ENCODE peak calls at places on chromosomes 16 and 17, in seven cellular contexts. Z is stomach, E is Peyer's patch, V is sigmoid colon, Y is breast epithelium, K is ovary, J is heart left ventricle. N is an unnamed sample.

GRCh38 chr16:57538235-57538711 is 1.9 kb upstream of the CCDC102A start:
- DNase-seq in J (no peak), V (no peak), Z (peak; percentile 23), E (no peak), Y (peak; percentile 15), K (no peak), N (peak; percentile 77)

GRCh38 chr17:897970-898619 is 81.5 kb downstream of the NXN start:
- DNase-seq in K (no peak), Y (no peak), V (no peak), Z (no peak), J (no peak), E (no peak), N (no peak)

GRCh38 chr17:7888184-7888920 is at the start of gene CHD3:
- DNase-seq in Z (peak; percentile 61), V (no peak), Y (peak; percentile 82), J (no peak), K (no peak), E (no peak), N (no peak)

GRCh38 chr16:47904691-47905090 is 251.1 kb downstream of the ABCC12 start:
- DNase-seq in J (no peak), E (no peak), K (no peak), Z (no peak), Y (no peak), V (no peak), N (no peak)

GRCh38 chr17:34578656-34579016 is 746 bp upstream of the TMEM132E start:
- DNase-seq in J (no peak), Z (no peak), Y (no peak), E (peak; percentile 3), K (no peak), V (no peak), N (no peak)

GRCh38 chr16:59330030-59330670 is 596.0 kb upstream of the GOT2 start:
- DNase-seq in E (no peak), K (no peak), V (no peak), J (no peak), Z (no peak), Y (no peak), N (no peak)

GRCh38 chr17:4583796-4584124 is 569 bp upstream of the SMTNL2 start:
- DNase-seq in V (no peak), E (no peak), K (peak; percentile 73), Z (no peak), Y (no peak), J (no peak), N (no peak)

GRCh38 chr17:50689251-50689650 is 18.5 kb downstream of the ANKRD40 start:
- DNase-seq in E (no peak), K (peak; percentile 60), J (no peak), Z (no peak), V (no peak), Y (no peak), N (no peak)

GRCh38 chr17:2042355-2042929 is 620 bp downstream of the OVCA2 start:
- DNase-seq in E (no peak), J (no peak), Z (no peak), Y (no peak), V (no peak), K (peak; percentile 38), N (no peak)

GRCh38 chr17:78151514-78152008 is 5.4 kb downstream of the C17orf99 start:
- DNase-seq in Z (no peak), K (no peak), E (peak; percentile 66), Y (no peak), V (no peak), J (no peak), N (no peak)

GRCh38 chr17:78159575-78160158 is 8.7 kb upstream of the SYNGR2 start:
- DNase-seq in Y (no peak), Z (no peak), K (no peak), V (no peak), J (no peak), E (no peak), N (no peak)

GRCh38 chr17:78154903-78155811 is 9.0 kb downstream of the C17orf99 start:
- DNase-seq in Z (no peak), J (no peak), Y (no peak), K (no peak), E (no peak), V (no peak), N (no peak)
- H3K4me1 ChIP-seq in Z (peaks cover 3% of the 10 kb centered on the region), J (no peaks in the 10 kb centered on the region), Y (no peaks in the 10 kb centered on the region), K (no peaks in the 10 kb centered on the region), E (no peaks in the 10 kb centered on the region), V (no peaks in the 10 kb centered on the region), N (peaks cover 5% of the 10 kb centered on the region)

GRCh38 chr16:87688876-87689815 is 76.6 kb downstream of the KLHDC4 start:
- DNase-seq in K (no peak), Z (no peak), E (no peak), V (no peak), Y (no peak), J (no peak), N (no peak)
- H3K27me3 ChIP-seq in K (no peaks in the 10 kb centered on the region), Z (no peaks in the 10 kb centered on the region), E (no peaks in the 10 kb centered on the region), V (no peaks in the 10 kb centered on the region), Y (peaks cover 3% of the 10 kb centered on the region), J (peaks cover 3% of the 10 kb centered on the region), N (no peaks in the 10 kb centered on the region)

GRCh38 chr16:9095998-9096397 is 4.6 kb downstream of the HAPSTR1 start:
- DNase-seq in Z (no peak), J (no peak), E (no peak), Y (no peak), K (no peak), V (no peak), N (no peak)

GRCh38 chr16:9096416-9096952 is 5.0 kb downstream of the HAPSTR1 start:
- DNase-seq in V (no peak), E (no peak), Y (no peak), J (no peak), K (no peak), Z (no peak), N (no peak)

GRCh38 chr16:9097266-9098219 is 6.1 kb downstream of the HAPSTR1 start:
- DNase-seq in J (no peak), Y (no peak), K (no peak), V (no peak), Z (no peak), E (no peak), N (no peak)

GRCh38 chr16:9099131-9099625 is 7.7 kb downstream of the HAPSTR1 start:
- DNase-seq in Y (no peak), Z (peak; percentile 32), K (no peak), V (no peak), E (no peak), J (no peak), N (no peak)

GRCh38 chr16:9098377-9099090 is 7.1 kb downstream of the HAPSTR1 start:
- DNase-seq in K (no peak), Y (no peak), V (no peak), Z (no peak), E (no peak), J (no peak), N (no peak)
- TF ChIP-seq POLR2A in K (no peak), Y (no peak), V (no peak), Z (no peak), E (no peak), J (no peak), N (no peak)

GRCh38 chr16:50507397-50507796 is 40.8 kb upstream of the NKD1 start:
- DNase-seq in Z (no peak), E (no peak), K (no peak), V (no peak), J (no peak), Y (no peak), N (no peak)

GRCh38 chr16:50505115-50505514 is 43.1 kb upstream of the NKD1 start:
- DNase-seq in K (no peak), V (no peak), E (no peak), Z (no peak), Y (no peak), J (no peak), N (no peak)

GRCh38 chr16:50509521-50510341 is 38.5 kb upstream of the NKD1 start:
- DNase-seq in V (no peak), E (no peak), Y (no peak), Z (peak; percentile 31), K (no peak), J (no peak), N (peak; percentile 34)

GRCh38 chr16:50505714-50506542 is 42.3 kb upstream of the NKD1 start:
- DNase-seq in E (no peak), Z (no peak), J (no peak), V (no peak), Y (no peak), K (no peak), N (peak; percentile 49)

GRCh38 chr16:50506543-50506937 is 41.7 kb upstream of the NKD1 start:
- DNase-seq in Z (no peak), V (no peak), J (no peak), K (no peak), E (no peak), Y (no peak), N (peak; percentile 31)
- H3K4me1 ChIP-seq in Z (no peaks in the 10 kb centered on the region), V (no peaks in the 10 kb centered on the region), J (no peaks in the 10 kb centered on the region), K (no peaks in the 10 kb centered on the region), E (no peaks in the 10 kb centered on the region), Y (no peaks in the 10 kb centered on the region), N (no peaks in the 10 kb centered on the region)

GRCh38 chr17:41619162-41619933 is 5.0 kb downstream of the KRT17 start:
- DNase-seq in V (peak; percentile 40), E (peak; percentile 30), Y (peak; percentile 80), K (no peak), J (no peak), Z (no peak), N (no peak)

GRCh38 chr17:41615454-41615853 is 2.9 kb upstream of the KRT16 start:
- DNase-seq in E (peak; percentile 31), Y (peak; percentile 87), J (no peak), V (peak; percentile 40), K (no peak), Z (no peak), N (no peak)

GRCh38 chr17:41617698-41618097 is 5.1 kb upstream of the KRT16 start:
- DNase-seq in J (no peak), V (peak; percentile 46), K (no peak), E (no peak), Y (peak; percentile 79), Z (no peak), N (no peak)

GRCh38 chr17:41618341-41619161 is 5.8 kb downstream of the KRT17 start:
- DNase-seq in E (peak; percentile 40), Y (peak; percentile 88), Z (no peak), K (no peak), J (no peak), V (peak; percentile 50), N (no peak)

GRCh38 chr17:41617136-41617535 is 4.6 kb upstream of the KRT16 start:
- DNase-seq in Y (peak; percentile 50), K (no peak), V (peak; percentile 40), E (peak; percentile 31), Z (no peak), J (no peak), N (no peak)
- H3K27me3 ChIP-seq in Y (no peaks in the 10 kb centered on the region), K (no peaks in the 10 kb centered on the region), V (no peaks in the 10 kb centered on the region), E (no peaks in the 10 kb centered on the region), Z (no peaks in the 10 kb centered on the region), J (no peaks in the 10 kb centered on the region), N (no peaks in the 10 kb centered on the region)

GRCh38 chr17:68513932-68514331 is 1.7 kb downstream of the PRKAR1A start:
- DNase-seq in V (no peak), Y (no peak), K (no peak), E (no peak), Z (no peak), J (no peak), N (no peak)

GRCh38 chr17:68511254-68511670 is 968 bp upstream of the PRKAR1A start:
- DNase-seq in Z (no peak), V (no peak), Y (peak; percentile 59), K (no peak), J (no peak), E (no peak), N (no peak)

GRCh38 chr17:68512967-68513474 is 791 bp downstream of the PRKAR1A start:
- DNase-seq in J (no peak), E (no peak), Z (no peak), V (peak; percentile 75), K (peak; percentile 52), Y (no peak), N (no peak)

GRCh38 chr17:68511671-68512246 is 471 bp upstream of the PRKAR1A start:
- DNase-seq in E (peak; percentile 75), V (peak; percentile 93), Y (peak; percentile 77), Z (peak; percentile 69), K (peak; percentile 93), J (peak; percentile 88), N (no peak)

GRCh38 chr17:68512247-68512966 is at the start of gene PRKAR1A:
- DNase-seq in Y (peak; percentile 91), J (peak; percentile 97), E (peak; percentile 98), K (peak; percentile 97), Z (peak; percentile 95), V (peak; percentile 98), N (no peak)
- TF ChIP-seq POLR2A in Y (peak; percentile 80), J (peak; percentile 74), E (peak; percentile 88), K (peak; percentile 97), Z (peak; percentile 65), V (peak; percentile 74), N (peak; percentile 94)

N was measured in vagina.